ENCODE peak calls at places on chromosomes 4 and X, in six cellular contexts. H, S, Q, A, V and C are unnamed samples.

GRCh38 chr4:124783847-124784246 is 71.3 kb upstream of the ANKRD50 start:
- DNase-seq in H (no peak), S (no peak), Q (no peak), A (no peak), V (no peak), C (no peak)

GRCh38 chr4:113397114-113397701 is 347.8 kb downstream of the ANK2 start:
- DNase-seq in H (no peak), S (no peak), Q (no peak), A (no peak), V (no peak), C (no peak)

GRCh38 chr4:145954924-145955339 is 16.3 kb upstream of the ZNF827 start:
- DNase-seq in H (peak; percentile 14), S (no peak), Q (no peak), A (no peak), V (peak; percentile 99), C (no peak)

GRCh38 chr4:13933163-13933562 is 305.6 kb upstream of the BOD1L1 start:
- DNase-seq in H (no peak), S (no peak), Q (no peak), A (no peak), V (no peak), C (no peak)

GRCh38 chr4:107625503-107625902 is 94.5 kb downstream of the PAPSS1 start:
- DNase-seq in H (no peak), S (no peak), Q (no peak), A (no peak), V (no peak), C (peak; percentile 2)

GRCh38 chrX:8657883-8658282 is 74.1 kb downstream of the ANOS1 start:
- DNase-seq in H (no peak), S (no peak), Q (no peak), A (no peak), V (no peak), C (no peak)

GRCh38 chr4:74667438-74667837 is 126.9 kb downstream of the BTC start:
- DNase-seq in H (no peak), S (no peak), Q (no peak), A (no peak), V (no peak), C (no peak)

GRCh38 chrX:77299549-77299948 is 147.6 kb upstream of the FGF16 start:
- DNase-seq in H (no peak), S (no peak), Q (no peak), A (no peak), V (no peak), C (no peak)

GRCh38 chrX:85051627-85052026 is 48.0 kb downstream of the APOOL start:
- DNase-seq in H (no peak), S (no peak), Q (no peak), A (no peak), V (no peak), C (no peak)

GRCh38 chrX:46575991-46576392 is 2.4 kb downstream of the CHST7 start:
- DNase-seq in H (no peak), S (no peak), Q (no peak), A (peak; percentile 36), V (peak; percentile 32), C (no peak)

GRCh38 chrX:129461801-129462456 is 61.4 kb downstream of the SMARCA1 start:
- DNase-seq in H (no peak), S (no peak), Q (no peak), A (no peak), V (no peak), C (no peak)

GRCh38 chrX:109732319-109732779 is 708 bp downstream of the ACSL4 start:
- DNase-seq in H (no peak), S (peak; percentile 9), Q (no peak), A (no peak), V (peak; percentile 56), C (no peak)

GRCh38 chr4:158741622-158742021 is 18.4 kb upstream of the PPID start:
- DNase-seq in H (no peak), S (no peak), Q (no peak), A (no peak), V (no peak), C (no peak)

GRCh38 chr4:41307633-41308032 is 50.9 kb downstream of the UCHL1 start:
- DNase-seq in H (no peak), S (no peak), Q (no peak), A (no peak), V (no peak), C (no peak)

GRCh38 chrX:74535211-74535621 is 79.2 kb downstream of the RLIM start:
- DNase-seq in H (peak; percentile 8), S (no peak), Q (no peak), A (no peak), V (peak; percentile 54), C (no peak)

GRCh38 chr4:7109169-7109568 is 41.3 kb upstream of the GRPEL1 start:
- DNase-seq in H (no peak), S (no peak), Q (no peak), A (no peak), V (no peak), C (no peak)

GRCh38 chrX:16215660-16216059 is 48.4 kb downstream of the MAGEB17 start:
- DNase-seq in H (no peak), S (no peak), Q (no peak), A (no peak), V (no peak), C (no peak)

GRCh38 chr4:20194079-20195013 is 57.4 kb upstream of the SLIT2 start:
- DNase-seq in H (no peak), S (no peak), Q (no peak), A (no peak), V (peak; percentile 87), C (no peak)

GRCh38 chr4:76689079-76689817 is 208.7 kb downstream of the SOWAHB start:
- DNase-seq in H (peak; percentile 72), S (peak; percentile 47), Q (peak; percentile 48), A (peak; percentile 40), V (peak; percentile 65), C (peak; percentile 51)

GRCh38 chr4:38055566-38055965 is 95.4 kb downstream of the PTTG2 start:
- DNase-seq in H (peak; percentile 54), S (no peak), Q (no peak), A (no peak), V (no peak), C (no peak)

GRCh38 chrX:147533426-147533825 is 378.3 kb upstream of the FMR1 start:
- DNase-seq in H (no peak), S (no peak), Q (no peak), A (no peak), V (no peak), C (no peak)

GRCh38 chr4:19776929-19777328 is 474.8 kb upstream of the SLIT2 start:
- DNase-seq in H (no peak), S (no peak), Q (no peak), A (no peak), V (peak; percentile 48), C (no peak)

GRCh38 chrX:74521961-74522833 is 92.2 kb downstream of the RLIM start:
- DNase-seq in H (no peak), S (no peak), Q (no peak), A (peak; percentile 22), V (no peak), C (no peak)

DNA sequence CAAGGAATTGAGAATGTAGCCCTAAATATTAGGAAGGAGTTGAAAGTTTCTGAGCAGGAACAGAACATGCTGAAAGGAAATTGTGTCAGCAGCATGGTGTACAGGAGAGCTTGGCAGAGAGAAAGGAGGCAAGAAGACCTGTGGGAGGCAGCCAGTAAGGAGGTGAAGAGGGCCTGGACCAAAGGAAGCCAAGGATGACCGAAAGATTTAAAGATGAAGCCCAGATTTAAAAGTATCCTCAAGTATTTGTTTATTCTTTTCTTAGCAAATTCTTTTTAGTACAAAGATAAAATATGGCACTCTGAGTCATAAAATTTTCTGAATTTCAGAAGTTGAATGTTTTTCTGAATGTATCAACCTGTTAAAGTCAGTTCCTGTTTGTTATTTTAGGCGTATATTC is 3.5 kb downstream of the PKD2 start:
- DNase-seq in H (no peak), S (no peak), Q (no peak), A (no peak), V (no peak), C (no peak)
- H3K4me3 ChIP-seq in H (no peak overlapping the region), S (no peak overlapping the region), Q (no peak overlapping the region), A (no peak overlapping the region), V (peak overlapping the region; percentile 92), C (no peak overlapping the region)

GRCh38 chr4:64784125-64784524 is 374.9 kb upstream of the TECRL start:
- DNase-seq in H (no peak), S (no peak), Q (no peak), A (no peak), V (peak; percentile 61), C (no peak)

GRCh38 chr4:64776820-64777219 is 367.6 kb upstream of the TECRL start:
- DNase-seq in H (no peak), S (no peak), Q (no peak), A (no peak), V (no peak), C (no peak)

GRCh38 chr4:64777286-64777685 is 368.0 kb upstream of the TECRL start:
- DNase-seq in H (no peak), S (no peak), Q (no peak), A (no peak), V (peak; percentile 7), C (no peak)

GRCh38 chr4:64780664-64781063 is 371.4 kb upstream of the TECRL start:
- DNase-seq in H (no peak), S (no peak), Q (no peak), A (no peak), V (no peak), C (no peak)

DNA sequence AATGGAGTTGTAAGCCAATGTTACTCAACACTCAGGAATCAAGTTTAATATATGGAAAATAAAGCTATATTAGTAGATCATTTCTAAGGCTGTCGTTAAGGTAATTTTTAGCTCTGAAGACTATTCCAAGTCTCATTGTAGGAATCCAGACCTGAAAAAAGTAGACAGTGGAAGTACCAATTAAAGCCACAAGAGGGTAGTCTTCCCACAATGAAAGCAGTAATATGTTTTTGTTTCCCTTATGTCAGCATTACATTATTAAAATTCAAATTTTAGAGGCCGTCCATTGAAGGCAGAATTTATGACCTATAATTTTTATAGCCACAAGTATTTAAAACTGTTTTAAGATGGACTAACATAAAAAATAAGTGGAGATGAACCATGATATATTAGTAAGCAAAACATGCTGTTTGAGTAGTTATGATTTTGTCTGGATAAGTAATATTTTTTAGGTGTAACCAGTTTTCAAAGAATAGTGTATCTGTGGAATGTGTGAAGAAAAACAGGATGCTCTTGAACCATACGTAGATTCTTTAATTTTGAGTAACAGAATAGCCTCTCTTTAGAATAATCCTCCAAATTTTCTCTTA is 372.6 kb upstream of the TECRL start:
- DNase-seq in H (no peak), S (no peak), Q (no peak), A (no peak), V (peak; percentile 80), C (no peak)
- TF ChIP-seq CTCF in H (peak; percentile 69), S (peak; percentile 54), Q (peak; percentile 56), A (peak; percentile 72), V (peak; percentile 94), C (peak; percentile 51)

GRCh38 chrX:49262603-49263002 is 1.9 kb downstream of the FOXP3 start:
- DNase-seq in H (no peak), S (no peak), Q (no peak), A (no peak), V (no peak), C (no peak)
- H3K4me1 ChIP-seq in H (no peaks in the 10 kb centered on the region), S (no peaks in the 10 kb centered on the region), Q (no peaks in the 10 kb centered on the region), A (no peaks in the 10 kb centered on the region), V (no peaks in the 10 kb centered on the region), C (no peaks in the 10 kb centered on the region)

DNA sequence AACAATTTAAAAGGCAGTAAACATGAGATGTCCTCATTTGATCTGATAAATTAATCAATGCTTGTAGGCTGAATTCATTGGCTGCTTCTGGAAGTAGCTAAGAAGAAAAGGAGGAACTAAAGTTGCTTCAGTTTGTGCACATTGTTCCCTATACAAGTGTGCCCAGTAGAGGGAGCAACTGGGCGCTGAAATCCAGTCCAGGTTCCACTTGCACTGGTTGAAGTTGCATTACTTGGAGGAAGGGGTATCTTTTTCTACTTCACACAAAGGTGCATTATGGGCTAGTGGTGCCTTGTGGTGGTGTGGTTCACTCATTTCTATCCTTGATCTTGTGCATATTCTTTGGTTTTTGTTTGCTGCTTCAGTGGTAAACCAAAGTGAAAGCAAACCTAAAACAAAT is 67.9 kb upstream of the SOX3 start:
- DNase-seq in H (peak; percentile 34), S (peak; percentile 1), Q (no peak), A (no peak), V (peak; percentile 62), C (peak; percentile 36)
- H3K4me3 ChIP-seq in H (no peak overlapping the region), S (no peak overlapping the region), Q (no peak overlapping the region), A (no peak overlapping the region), V (no peak overlapping the region), C (no peak overlapping the region)